ENCODE peak calls at places on chromosomes 12 and 14, in seven cellular contexts. Q is A549; H is tibial nerve; G is CD8-positive, alpha-beta T cell; V is thoracic aorta; R is testis; L is SK-N-SH. J is an unnamed sample. For H3K4me1, the result is how much of the 10 kb centered on the place peaks cover.

GRCh38 chr14:96160913-96161310 is 43.7 kb upstream of the BDKRB2 start:
- DNase-seq in Q (no peak), H (no peak), G (no peak), V (no peak), R (no peak), L (no peak), J (no peak)

GRCh38 chr12:115259968-115260806 is 576.2 kb upstream of the TBX3 start:
- DNase-seq in Q (no peak), H (no peak), G (no peak), V (no peak), R (no peak), L (no peak), J (no peak)

GRCh38 chr12:52097045-52097666 is 17.7 kb downstream of the SMIM41 start:
- DNase-seq in Q (no peak), H (no peak), G (no peak), V (no peak), R (no peak), L (peak), J (no peak)

GRCh38 chr12:58463050-58463449 is 457.3 kb downstream of the LRIG3 start:
- DNase-seq in Q (no peak), H (no peak), G (no peak), V (no peak), R (no peak), L (no peak), J (no peak)

GRCh38 chr12:38392584-38393144 is 76.1 kb downstream of the ALG10B start:
- DNase-seq in Q (no peak), H (no peak), G (no peak), V (no peak), R (no peak), L (no peak), J (no peak)

GRCh38 chr12:104094284-104094683 is 30.0 kb downstream of the HCFC2 start:
- DNase-seq in Q (no peak), H (no peak), G (no peak), V (no peak), R (no peak), L (no peak), J (no peak)

GRCh38 chr12:28512876-28513275 is 322.6 kb downstream of the CCDC91 start:
- DNase-seq in Q (no peak), H (no peak), G (no peak), V (no peak), R (no peak), L (no peak), J (no peak)

GRCh38 chr14:21070610-21071224 is 613 bp downstream of the ARHGEF40 start:
- DNase-seq in Q (peak), H (no peak), G (no peak), V (no peak), R (peak), L (peak), J (peak)

GRCh38 chr14:23547924-23548323 is 3.6 kb downstream of the ZFHX2 start:
- DNase-seq in Q (no peak), H (no peak), G (no peak), V (no peak), R (no peak), L (no peak), J (no peak)
- H3K4me1 ChIP-seq in Q (under half), H (under half), G (under half), V (under half), R (under half), L (under half), J (under half)

DNA sequence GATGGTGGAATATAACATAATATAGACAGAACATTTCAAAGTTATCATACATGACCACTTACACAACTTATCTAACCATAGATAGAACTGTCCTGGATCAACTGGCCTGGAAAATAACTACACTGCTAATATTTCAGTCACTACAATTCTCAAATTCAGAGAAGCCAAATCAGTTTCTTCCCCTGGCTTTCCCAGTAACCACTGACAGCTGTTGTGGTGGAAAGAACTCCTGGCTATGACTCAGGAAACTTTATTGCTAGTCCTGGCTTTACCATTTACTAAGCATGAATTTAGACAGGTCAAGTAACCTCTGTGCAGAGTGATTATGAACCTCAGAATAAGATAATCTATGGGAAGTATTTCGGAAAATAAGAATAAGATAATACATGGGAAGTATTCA is 244.9 kb upstream of the DIO2 start:
- DNase-seq in Q (no peak), H (no peak), G (no peak), V (no peak), R (no peak), L (no peak), J (no peak)
- H3K4me3 ChIP-seq in Q (no peak), H (no peak), G (no peak), V (no peak), R (no peak), L (no peak), J (no peak)

DNA sequence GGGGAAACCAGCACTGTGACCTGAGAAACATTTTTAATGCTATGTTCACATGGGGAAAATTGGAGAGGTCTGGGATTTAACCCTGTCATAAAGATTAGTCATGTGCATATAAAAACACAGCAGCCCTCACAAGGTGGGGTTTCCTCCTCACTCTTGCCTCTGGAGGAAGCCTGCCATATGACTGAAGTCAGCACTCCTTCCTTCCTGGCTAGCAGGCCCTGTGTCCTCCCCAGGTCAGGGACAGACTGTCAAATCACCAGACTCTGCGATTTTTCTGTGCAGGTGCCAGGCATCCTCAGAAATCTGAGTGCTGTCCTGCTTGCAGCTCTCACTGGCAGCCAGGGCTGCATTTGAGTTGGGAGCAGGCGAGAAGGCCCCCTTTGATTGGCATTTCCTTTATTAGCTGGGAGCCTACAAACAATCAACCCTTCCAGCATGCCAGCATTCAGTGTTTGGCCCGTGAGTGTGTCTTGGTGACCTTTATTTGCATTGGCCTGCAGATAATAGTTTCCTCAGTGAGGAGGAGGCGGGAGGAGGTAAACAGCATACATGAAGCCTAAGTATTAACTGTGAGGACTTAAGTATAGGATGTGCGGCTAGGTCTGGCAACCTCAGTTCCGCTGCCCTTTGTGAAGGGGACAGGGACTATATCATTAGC is 183.8 kb upstream of the ARHGAP5 start:
- DNase-seq in Q (no peak), H (no peak), G (no peak), V (no peak), R (no peak), L (no peak), J (no peak)
- TF ChIP-seq CTCF in Q (no peak), H (no peak), G (no peak), V (no peak), R (no peak), L (no peak), J (no peak)

GRCh38 chr12:113534555-113534954 is 62.9 kb upstream of the LHX5 start:
- DNase-seq in Q (no peak), H (no peak), G (no peak), V (no peak), R (no peak), L (no peak), J (no peak)

GRCh38 chr12:113535100-113535499 is 63.4 kb upstream of the LHX5 start:
- DNase-seq in Q (no peak), H (no peak), G (no peak), V (no peak), R (no peak), L (no peak), J (no peak)

GRCh38 chr12:113533842-113534375 is 62.2 kb upstream of the LHX5 start:
- DNase-seq in Q (no peak), H (no peak), G (no peak), V (no peak), R (no peak), L (no peak), J (no peak)

GRCh38 chr12:113537751-113538087 is 66.0 kb upstream of the LHX5 start:
- DNase-seq in Q (no peak), H (no peak), G (no peak), V (no peak), R (no peak), L (no peak), J (no peak)

DNA sequence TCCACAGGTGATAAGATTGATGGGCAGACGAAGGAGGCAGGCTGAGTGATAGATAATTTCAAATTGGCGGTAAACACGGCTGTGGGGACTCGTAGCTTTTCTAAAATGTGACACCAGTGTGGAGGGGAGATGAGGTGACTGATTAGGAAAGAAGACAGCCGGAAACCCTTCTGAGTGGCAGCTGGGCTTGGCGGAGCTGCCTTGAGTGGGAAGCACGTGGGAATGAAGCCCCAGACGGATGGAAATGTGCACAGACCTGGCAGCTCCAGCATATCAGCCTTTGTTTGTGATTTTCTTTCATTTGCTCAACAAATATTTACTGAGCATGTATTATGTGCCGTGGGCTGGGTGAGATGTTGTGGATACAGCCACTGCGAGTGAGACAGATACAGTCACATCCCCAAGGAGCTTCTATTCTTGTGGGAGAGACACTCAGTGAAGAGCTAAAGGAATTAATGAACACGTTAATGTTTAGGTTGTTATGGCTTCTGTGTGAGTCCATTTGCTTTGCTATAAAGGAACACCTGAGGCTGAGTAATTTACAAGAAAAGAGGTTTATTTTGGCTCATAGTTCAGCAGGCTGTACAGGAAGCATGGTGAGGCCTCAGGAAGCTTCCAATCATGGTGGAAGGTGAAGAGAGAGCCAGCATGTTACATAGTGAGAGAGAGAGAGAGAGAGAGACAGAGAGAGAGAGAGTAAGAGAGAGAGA is 65.5 kb upstream of the LHX5 start:
- DNase-seq in Q (no peak), H (no peak), G (no peak), V (no peak), R (no peak), L (no peak), J (no peak)
- H3K4me1 ChIP-seq in Q (under half), H (under half), G (under half), V (under half), R (under half), L (under half), J (under half)